ENCODE peak calls at places on chromosomes 12 and 14, in six cellular contexts. Z is HCT116, K is PC-3, S is OCI-LY7, V is SK-N-SH, C is PC-9. T is an unnamed sample.

GRCh38 chr14:69571879-69572633 is 2.6 kb downstream of the CCDC177 start:
- DNase-seq in K (peak; percentile 33), S (peak; percentile 6), V (peak; percentile 84), C (peak; percentile 41), Z (no peak), T (no peak)

GRCh38 chr12:124928095-124928911 is 13.9 kb upstream of the UBC start:
- DNase-seq in S (no peak), C (peak; percentile 91), V (no peak), Z (peak; percentile 95), K (peak; percentile 88), T (peak; percentile 50)

GRCh38 chr12:31896514-31897039 is 62.6 kb upstream of the RESF1 start:
- DNase-seq in V (no peak), Z (no peak), S (peak; percentile 100), K (no peak), C (no peak), T (no peak)

GRCh38 chr12:48810817-48811453 is 7.4 kb upstream of the CACNB3 start:
- DNase-seq in V (no peak), S (no peak), C (no peak), Z (no peak), K (peak; percentile 62), T (no peak)

GRCh38 chr14:32560213-32560857 is 231.2 kb downstream of the AKAP6 start:
- DNase-seq in C (peak; percentile 45), V (peak; percentile 59), K (peak; percentile 84), S (peak; percentile 54), Z (peak; percentile 54), T (peak; percentile 84)

GRCh38 chr12:39476894-39477293 is 34.0 kb upstream of the KIF21A start:
- DNase-seq in S (no peak), C (no peak), V (no peak), K (no peak), Z (no peak), T (no peak)

GRCh38 chr14:34013714-34014055 is 62.8 kb upstream of the EGLN3 start:
- DNase-seq in Z (no peak), S (no peak), K (no peak), C (no peak), V (no peak), T (no peak)

GRCh38 chr14:61003571-61003970 is 22.5 kb downstream of the SLC38A6 start:
- DNase-seq in K (no peak), V (no peak), C (no peak), Z (no peak), S (no peak), T (no peak)

GRCh38 chr12:133251732-133252131 is 16.1 kb upstream of the ANHX start:
- DNase-seq in K (no peak), C (no peak), S (no peak), V (no peak), Z (no peak), T (no peak)

GRCh38 chr12:118356809-118357326 is 15.8 kb downstream of the TAOK3 start:
- DNase-seq in S (peak; percentile 10), C (no peak), V (no peak), K (peak; percentile 54), Z (no peak), T (no peak)

GRCh38 chr14:79082883-79083282 is 912.7 kb downstream of the NRXN3 start:
- DNase-seq in Z (no peak), C (no peak), K (no peak), S (no peak), V (no peak), T (no peak)

GRCh38 chr14:75631453-75631831 is 29.2 kb downstream of the ERG28 start:
- DNase-seq in K (no peak), S (no peak), Z (no peak), C (no peak), V (no peak), T (no peak)

GRCh38 chr12:22409071-22409951 is 74.8 kb upstream of the ST8SIA1 start:
- DNase-seq in K (no peak), V (no peak), Z (no peak), C (no peak), S (no peak), T (no peak)

GRCh38 chr12:101655400-101655799 is 42.0 kb upstream of the CHPT1 start:
- DNase-seq in K (no peak), V (no peak), C (no peak), S (no peak), Z (no peak), T (no peak)

GRCh38 chr12:90335561-90335960 is 619.4 kb downstream of the CCER1 start:
- DNase-seq in S (no peak), Z (no peak), K (no peak), V (no peak), C (no peak), T (no peak)

GRCh38 chr14:28831126-28831525 is 64.5 kb downstream of the FOXG1 start:
- DNase-seq in Z (no peak), C (no peak), K (no peak), V (no peak), S (no peak), T (no peak)

GRCh38 chr12:10771132-10771733 is 31.2 kb downstream of the TAS2R7 start:
- DNase-seq in C (no peak), Z (peak; percentile 26), K (peak; percentile 56), V (peak; percentile 22), S (peak; percentile 27), T (peak; percentile 74)

GRCh38 chr12:26044007-26044394 is 80.8 kb downstream of the BHLHE41 start:
- DNase-seq in Z (no peak), V (no peak), C (no peak), S (no peak), K (peak; percentile 53), T (no peak)

GRCh38 chr12:42769455-42769854 is 179.9 kb upstream of the PRICKLE1 start:
- DNase-seq in C (no peak), S (no peak), V (no peak), K (no peak), Z (no peak), T (no peak)

GRCh38 chr14:65131176-65131765 is 29.0 kb upstream of the MAX start:
- DNase-seq in V (no peak), K (peak; percentile 77), S (no peak), Z (peak; percentile 27), C (peak; percentile 15), T (no peak)

GRCh38 chr12:91367234-91367849 is 184.7 kb upstream of the DCN start:
- DNase-seq in K (peak; percentile 50), S (peak; percentile 10), Z (peak; percentile 13), V (no peak), C (no peak), T (peak; percentile 67)

GRCh38 chr12:18394742-18395141 is 133.4 kb downstream of the PIK3C2G start:
- DNase-seq in C (no peak), S (no peak), V (no peak), Z (no peak), K (no peak), T (no peak)

GRCh38 chr12:121513464-121514183 is 67.2 kb downstream of the KDM2B start:
- DNase-seq in K (peak; percentile 44), S (peak; percentile 69), C (peak; percentile 75), Z (peak; percentile 64), V (peak; percentile 88), T (peak; percentile 82)

GRCh38 chr14:65981192-65981843 is 504.9 kb upstream of the CCDC196 start:
- DNase-seq in C (no peak), K (no peak), V (no peak), S (no peak), Z (no peak), T (no peak)

GRCh38 chr12:114627393-114627792 is 56.6 kb downstream of the TBX3 start:
- DNase-seq in S (no peak), C (no peak), K (no peak), V (no peak), Z (no peak), T (no peak)

GRCh38 chr14:54125109-54125508 is 168.5 kb upstream of the BMP4 start:
- DNase-seq in V (no peak), S (no peak), C (no peak), Z (no peak), K (no peak), T (no peak)

GRCh38 chr12:46891306-46891705 is 65.5 kb upstream of the SLC38A4 start:
- DNase-seq in K (peak; percentile 24), Z (no peak), C (no peak), V (no peak), S (no peak), T (no peak)

GRCh38 chr14:98458702-98459101 is 813.3 kb downstream of the BCL11B start:
- DNase-seq in V (no peak), S (no peak), Z (no peak), K (no peak), C (no peak), T (no peak)
- H3K9me2 ChIP-seq in V (no peaks in the 10 kb centered on the region), S (no peaks in the 10 kb centered on the region), Z (no peaks in the 10 kb centered on the region), K (no peaks in the 10 kb centered on the region), C (no peaks in the 10 kb centered on the region), T (no peaks in the 10 kb centered on the region)

DNA sequence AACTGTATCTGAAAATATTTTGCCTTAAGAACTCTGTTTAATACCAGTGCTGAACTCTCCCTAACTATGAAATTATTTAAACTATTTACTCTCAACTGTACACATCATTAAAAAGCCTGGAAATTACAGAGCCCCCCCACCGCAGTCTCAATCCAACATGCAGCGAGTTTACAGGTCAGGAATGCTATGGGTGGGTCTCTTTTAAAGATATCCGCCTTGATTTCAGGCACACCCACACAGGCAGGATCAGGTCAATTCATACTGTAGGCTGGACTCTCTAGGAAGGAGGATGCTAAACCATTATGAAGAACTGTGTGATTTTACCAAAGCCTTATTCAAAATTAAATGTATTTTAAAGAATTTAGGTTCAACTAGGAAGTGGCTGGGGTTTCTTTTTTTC is 16.5 kb downstream of the SPTLC2 start:
- DNase-seq in Z (no peak), K (no peak), V (no peak), C (no peak), S (no peak), T (no peak)
- H3K4me2 ChIP-seq in Z (peak overlapping the region; percentile 71), K (no peak overlapping the region), V (no peak overlapping the region), C (no peak overlapping the region), S (no peak overlapping the region), T (peak overlapping the region; percentile 41)

GRCh38 chr12:107118624-107119023 is 25.3 kb upstream of the CRY1 start:
- DNase-seq in C (no peak), S (no peak), V (no peak), K (no peak), Z (no peak), T (no peak)
- H3K36me3 ChIP-seq in C (no peaks in the 10 kb centered on the region), S (no peaks in the 10 kb centered on the region), V (no peaks in the 10 kb centered on the region), K (no peaks in the 10 kb centered on the region), Z (no peaks in the 10 kb centered on the region), T (no peaks in the 10 kb centered on the region)

GRCh38 chr12:110785240-110785639 is 42.5 kb upstream of the PPP1CC start:
- DNase-seq in Z (peak; percentile 13), V (no peak), K (no peak), C (no peak), S (no peak), T (no peak)

GRCh38 chr12:110782068-110782467 is 39.4 kb upstream of the PPP1CC start:
- DNase-seq in V (no peak), S (no peak), Z (no peak), K (no peak), C (no peak), T (no peak)

GRCh38 chr12:110780448-110780847 is 37.8 kb upstream of the PPP1CC start:
- DNase-seq in V (no peak), Z (no peak), K (no peak), S (peak; percentile 51), C (no peak), T (peak; percentile 28)

GRCh38 chr12:110786012-110786411 is 43.3 kb upstream of the PPP1CC start:
- DNase-seq in S (no peak), V (no peak), K (no peak), Z (no peak), C (no peak), T (no peak)

DNA sequence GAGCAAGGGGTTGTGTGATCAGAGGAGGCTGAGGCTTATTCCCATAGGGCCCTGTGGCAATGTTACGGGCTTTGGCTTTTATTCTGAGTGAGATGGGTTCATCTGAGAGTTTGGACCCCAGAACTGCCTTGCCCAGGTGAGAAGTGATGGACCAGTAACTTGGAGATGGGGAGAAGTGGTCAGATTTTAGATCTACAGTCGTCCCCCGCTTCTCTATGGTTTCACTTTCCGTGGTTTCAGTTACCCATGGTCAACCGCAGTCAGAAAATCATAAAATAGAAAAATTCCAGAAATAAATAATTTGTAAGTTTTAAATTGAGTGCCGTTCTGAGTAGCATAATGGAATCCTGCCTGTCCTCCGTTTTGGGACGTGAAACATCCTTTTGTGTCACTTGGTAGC is 40.2 kb upstream of the PPP1CC start:
- DNase-seq in V (no peak), Z (no peak), K (no peak), S (no peak), C (no peak), T (no peak)
- H3K9me2 ChIP-seq in V (no peaks in the 10 kb centered on the region), Z (no peaks in the 10 kb centered on the region), K (no peaks in the 10 kb centered on the region), S (no peaks in the 10 kb centered on the region), C (no peaks in the 10 kb centered on the region), T (no peaks in the 10 kb centered on the region)